ENCODE peak calls at places on chromosomes 13 and 19, in seven cellular contexts. V is PC-3, N is GM23338, K is neural progenitor cell, U is HCT116, L is hepatocyte, B is GM23248. O is an unnamed sample.

GRCh38 chr13:24664726-24665409 is 15.3 kb upstream of the ATP12A start:
- DNase-seq in V (peak; percentile 81), N (no peak), K (no peak), U (no peak), L (no peak), B (peak; percentile 85), O (no peak)

GRCh38 chr19:9782282-9782681 is 13.7 kb upstream of the ZNF846 start:
- DNase-seq in V (no peak), N (no peak), K (no peak), U (no peak), L (no peak), B (no peak), O (no peak)

GRCh38 chr19:343941-344624 is 513 bp downstream of the MIER2 start:
- DNase-seq in V (no peak), N (peak; percentile 47), K (peak; percentile 81), U (no peak), L (peak; percentile 64), B (peak; percentile 73), O (no peak)

GRCh38 chr13:48201044-48201443 is 32.0 kb upstream of the ITM2B start:
- DNase-seq in V (no peak), N (no peak), K (no peak), U (no peak), L (peak; percentile 76), B (no peak), O (no peak)

GRCh38 chr19:40265055-40265762 is 19.9 kb downstream of the AKT2 start:
- DNase-seq in V (no peak), N (no peak), K (no peak), U (no peak), L (no peak), B (no peak), O (no peak)

GRCh38 chr13:44147222-44147621 is 226.4 kb upstream of the SERP2 start:
- DNase-seq in V (no peak), N (no peak), K (no peak), U (no peak), L (no peak), B (no peak), O (no peak)

GRCh38 chr13:85254641-85255040 is 544.6 kb downstream of the SLITRK6 start:
- DNase-seq in V (peak; percentile 20), N (no peak), K (no peak), U (no peak), L (no peak), B (no peak), O (no peak)

GRCh38 chr19:28037186-28037585 is 1175.8 kb downstream of the UQCRFS1 start:
- DNase-seq in V (no peak), N (no peak), K (no peak), U (no peak), L (no peak), B (no peak), O (no peak)

GRCh38 chr19:44808463-44809371 is at the start of gene BCAM:
- DNase-seq in V (peak; percentile 58), N (peak; percentile 83), K (peak; percentile 91), U (no peak), L (peak; percentile 91), B (peak; percentile 75), O (no peak)

GRCh38 chr13:27170221-27170520 is 1.4 kb downstream of the USP12 start:
- DNase-seq in V (peak; percentile 63), N (no peak), K (no peak), U (no peak), L (no peak), B (no peak), O (no peak)

GRCh38 chr19:8307400-8307964 is 676 bp downstream of the CD320 start:
- DNase-seq in V (peak; percentile 42), N (peak; percentile 45), K (peak; percentile 49), U (no peak), L (no peak), B (peak; percentile 42), O (peak; percentile 11)

GRCh38 chr19:45878043-45878794 is 7.7 kb downstream of the IRF2BP1 start:
- DNase-seq in V (peak; percentile 12), N (no peak), K (no peak), U (no peak), L (peak; percentile 71), B (no peak), O (no peak)

GRCh38 chr19:18074192-18074591 is 12.5 kb downstream of the IL12RB1 start:
- DNase-seq in V (no peak), N (peak; percentile 66), K (no peak), U (no peak), L (no peak), B (no peak), O (no peak)

GRCh38 chr19:23823952-23824389 is 65.3 kb upstream of the ZNF681 start:
- DNase-seq in V (peak; percentile 20), N (peak; percentile 79), K (peak; percentile 9), U (no peak), L (no peak), B (no peak), O (peak; percentile 89)

GRCh38 chr19:15195381-15195964 is 5.3 kb downstream of the NOTCH3 start:
- DNase-seq in V (peak; percentile 82), N (peak; percentile 93), K (peak; percentile 93), U (no peak), L (peak; percentile 90), B (peak; percentile 95), O (no peak)

GRCh38 chr19:10773969-10774368 is 56.1 kb downstream of the DNM2 start:
- DNase-seq in V (peak; percentile 90), N (no peak), K (no peak), U (no peak), L (no peak), B (no peak), O (peak; percentile 25)

GRCh38 chr13:111367340-111367739 is 46.9 kb downstream of the TEX29 start:
- DNase-seq in V (no peak), N (no peak), K (no peak), U (no peak), L (no peak), B (no peak), O (peak; percentile 64)

DNA sequence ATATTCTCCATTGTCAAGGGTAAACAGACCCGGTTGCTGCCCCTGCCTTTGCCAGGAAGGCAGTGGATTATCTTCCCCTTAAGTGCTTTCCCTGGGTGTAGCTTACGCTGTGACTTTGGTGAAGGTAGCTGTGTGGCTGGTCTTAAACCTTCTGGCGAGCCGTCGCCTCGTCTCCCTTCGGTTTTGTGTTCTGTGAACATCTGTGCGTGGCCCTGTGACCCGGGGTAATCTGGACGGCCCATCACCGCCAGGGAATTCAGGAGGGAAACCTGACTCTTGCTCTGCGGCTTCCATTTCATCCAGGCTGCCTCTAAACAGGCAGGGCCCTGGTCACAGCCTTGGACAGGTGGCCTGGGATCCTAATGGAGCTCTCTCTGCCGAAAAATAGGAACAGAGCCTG is 78.7 kb downstream of the SHISA2 start:
- DNase-seq in V (no peak), N (peak; percentile 33), K (peak; percentile 58), U (no peak), L (no peak), B (no peak), O (no peak)
- TF ChIP-seq EZH2phosphoT487 in V (no peak), N (no peak), K (no peak), U (no peak), L (no peak), B (no peak), O (no peak)

DNA sequence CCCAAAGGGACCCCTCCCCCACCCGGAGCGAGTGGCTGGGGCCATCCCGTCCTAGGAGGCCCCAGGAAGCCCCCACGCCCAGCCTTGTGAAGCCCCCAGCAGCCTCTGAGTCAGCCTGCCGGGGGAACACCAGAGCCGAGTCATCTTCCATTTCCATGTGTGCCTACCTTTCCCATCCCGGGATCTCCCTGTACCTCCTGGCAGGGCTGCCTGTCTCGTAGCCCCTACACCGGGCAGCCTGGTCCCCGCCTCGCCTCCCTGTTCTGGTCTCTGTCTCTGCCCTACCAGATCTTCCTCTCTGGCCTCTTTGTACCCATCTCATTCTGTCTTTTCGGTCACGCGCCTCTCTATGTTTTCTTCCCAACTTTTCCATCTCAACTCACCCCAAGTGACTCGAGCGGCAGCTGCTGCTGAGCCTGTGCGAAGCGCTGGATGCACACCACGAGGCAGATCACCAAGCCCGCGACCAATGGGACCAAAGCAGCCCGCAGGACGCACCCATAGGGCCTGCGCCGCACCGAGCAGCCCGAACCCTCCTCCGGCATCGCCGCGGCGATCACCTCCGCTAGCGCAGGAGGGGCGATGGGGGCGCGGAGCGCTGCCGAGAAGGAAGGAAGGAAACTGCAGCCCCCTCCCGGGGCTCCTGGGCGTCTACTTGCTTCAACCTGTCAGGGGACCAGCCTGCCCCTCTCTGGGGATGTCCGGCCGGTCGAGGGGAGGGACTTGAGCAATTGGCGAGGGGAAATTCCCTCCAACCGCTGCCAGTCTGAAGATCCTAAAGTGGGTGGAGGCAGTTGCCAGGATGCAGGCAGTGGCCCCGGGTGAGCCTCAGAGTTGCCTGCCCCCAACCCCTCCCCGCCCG is at the start of gene CD70:
- DNase-seq in V (no peak), N (peak; percentile 85), K (peak; percentile 80), U (no peak), L (no peak), B (peak; percentile 38), O (peak; percentile 94)
- TF ChIP-seq EZH2 in V (no peak), N (peak; percentile 22), K (peak; percentile 80), U (no peak), L (peak; percentile 38), B (no peak), O (no peak)

DNA sequence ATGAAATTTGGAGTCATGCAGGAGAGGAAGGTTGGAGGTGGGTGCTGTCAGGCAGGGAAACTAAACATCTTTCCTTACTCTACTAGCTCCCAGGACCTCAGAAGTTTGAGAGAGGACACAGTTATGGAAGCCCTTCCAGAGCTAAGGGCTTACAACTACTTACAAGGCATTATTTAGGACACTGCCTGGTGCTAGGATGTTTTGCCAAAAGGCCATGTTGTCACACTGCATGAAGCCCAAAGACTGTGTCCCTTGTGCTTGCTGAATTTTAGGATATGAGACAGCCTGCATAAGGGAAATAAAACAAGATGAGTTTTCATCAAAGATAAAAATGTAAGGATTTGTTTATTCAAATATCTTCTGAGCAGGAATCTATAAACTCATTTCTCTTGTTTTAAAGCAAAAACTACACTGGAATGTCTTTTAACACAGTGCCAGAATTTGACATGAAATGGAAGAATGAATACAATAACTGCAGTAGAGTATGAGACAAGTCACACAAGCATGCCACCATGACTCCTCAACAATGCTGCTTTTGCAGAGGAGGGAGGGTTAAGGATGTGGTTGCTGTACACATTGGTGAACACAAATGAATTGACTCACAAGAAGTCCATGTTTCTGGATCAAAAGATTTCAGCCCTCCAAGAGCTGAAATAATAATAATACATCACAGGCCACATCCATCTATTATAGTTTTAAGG is 258.4 kb downstream of the SPRY2 start:
- DNase-seq in V (peak; percentile 34), N (no peak), K (no peak), U (no peak), L (no peak), B (peak; percentile 63), O (no peak)
- TF ChIP-seq EZH2phosphoT487 in V (no peak), N (no peak), K (no peak), U (no peak), L (no peak), B (no peak), O (no peak)

DNA sequence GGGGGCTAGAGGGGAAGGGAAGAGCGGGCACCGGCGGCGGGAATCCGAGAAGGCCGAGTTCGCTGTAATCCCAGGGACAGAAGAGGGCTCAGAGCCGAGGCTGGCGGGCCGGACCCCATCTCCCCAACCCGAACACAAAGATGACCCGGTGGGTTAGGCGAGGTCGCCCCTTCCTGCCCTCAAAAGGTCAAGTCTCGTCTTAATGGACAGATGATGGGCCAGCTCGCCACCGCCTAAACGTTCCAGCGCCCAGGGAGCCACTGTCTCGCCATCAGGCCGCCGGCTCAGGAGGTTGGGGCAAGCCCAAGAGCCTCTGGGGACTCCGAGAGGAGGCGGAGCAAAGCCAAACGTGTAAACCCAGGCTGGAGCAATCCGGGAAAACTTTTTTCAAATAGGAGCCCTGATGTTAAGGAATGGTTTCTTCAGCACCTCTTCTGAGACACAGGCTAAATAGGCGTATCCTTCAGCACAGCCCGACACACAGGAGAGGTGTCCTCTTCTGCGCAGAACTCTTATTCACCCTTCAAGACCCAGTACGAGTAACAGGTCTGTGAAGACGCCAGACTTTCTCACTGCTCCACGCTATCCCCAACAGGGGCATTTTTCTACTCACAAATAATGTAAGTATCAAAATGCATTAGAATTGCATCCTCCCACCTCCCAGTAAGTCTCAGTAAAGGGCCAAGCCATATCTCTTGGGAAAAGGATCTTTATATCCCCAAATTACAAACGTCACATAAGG is 6.3 kb upstream of the POU4F1 start:
- DNase-seq in V (no peak), N (peak; percentile 76), K (peak; percentile 77), U (no peak), L (no peak), B (peak; percentile 60), O (no peak)
- TF ChIP-seq EZH2 in V (no peak), N (peak; percentile 30), K (peak; percentile 75), U (no peak), L (peak; percentile 61), B (peak; percentile 81), O (no peak)